ENCODE peak calls at places on chromosomes 6 and 20, in six cellular contexts. O is H1, T is OCI-LY7, X is H9, D is hepatocyte, M is PC-3. V is an unnamed sample.

GRCh38 chr6:112198582-112198981 is 55.8 kb downstream of the LAMA4 start:
- DNase-seq in X (no peak), T (no peak), D (no peak), O (no peak), M (no peak), V (no peak)

GRCh38 chr20:64258071-64258823 is 2.7 kb downstream of the PCMTD2 start:
- DNase-seq in D (no peak), O (peak; percentile 7), T (no peak), X (no peak), M (no peak), V (no peak)

GRCh38 chr6:41477572-41477971 is 68.6 kb upstream of the FOXP4 start:
- DNase-seq in M (no peak), O (no peak), D (no peak), X (no peak), T (no peak), V (no peak)

GRCh38 chr20:47792021-47792618 is 6.8 kb upstream of the SULF2 start:
- DNase-seq in O (no peak), D (peak; percentile 71), X (no peak), T (no peak), M (peak; percentile 98), V (no peak)

GRCh38 chr20:1418335-1418734 is 25.5 kb upstream of the FKBP1A start:
- DNase-seq in O (no peak), D (no peak), X (no peak), M (peak; percentile 74), T (no peak), V (no peak)

GRCh38 chr6:159969921-159970320 is 1.0 kb downstream of the IGF2R start:
- DNase-seq in X (no peak), O (no peak), T (peak; percentile 21), D (peak; percentile 83), M (peak; percentile 54), V (no peak)

GRCh38 chr6:33249732-33250625 is 21.7 kb downstream of the VPS52 start:
- DNase-seq in T (no peak), D (no peak), X (no peak), O (no peak), M (peak; percentile 93), V (no peak)

GRCh38 chr6:88562737-88563625 is 396.8 kb upstream of the CNR1 start:
- DNase-seq in D (no peak), M (no peak), T (no peak), X (no peak), O (no peak), V (no peak)

GRCh38 chr6:142695016-142695415 is 250.0 kb downstream of the HIVEP2 start:
- DNase-seq in X (no peak), O (no peak), D (no peak), T (no peak), M (no peak), V (no peak)

GRCh38 chr6:125985522-125985921 is 818 bp upstream of the TRMT11 start:
- DNase-seq in T (no peak), M (no peak), D (no peak), O (no peak), X (no peak), V (no peak)

GRCh38 chr20:48846516-48847492 is 19.0 kb upstream of the PREX1 start:
- DNase-seq in M (no peak), X (peak; percentile 73), D (no peak), T (peak; percentile 84), O (peak; percentile 72), V (no peak)

GRCh38 chr20:2874456-2874855 is 1.2 kb downstream of the PTPRA start:
- DNase-seq in M (peak; percentile 24), T (peak; percentile 35), X (no peak), O (no peak), D (no peak), V (peak; percentile 74)

GRCh38 chr6:34650823-34651222 is 45.7 kb downstream of the ILRUN start:
- DNase-seq in T (no peak), D (no peak), O (no peak), M (no peak), X (no peak), V (no peak)

GRCh38 chr6:7052441-7052936 is 55.3 kb upstream of the RREB1 start:
- DNase-seq in X (peak; percentile 49), M (peak; percentile 67), T (no peak), D (peak; percentile 41), O (peak; percentile 69), V (no peak)

GRCh38 chr6:41940759-41941279 is 789 bp downstream of the CCND3 start:
- DNase-seq in T (peak; percentile 64), X (peak; percentile 47), D (peak; percentile 61), O (peak; percentile 74), M (peak; percentile 13), V (peak; percentile 78)

GRCh38 chr6:52494298-52495072 is 74.3 kb downstream of the EFHC1 start:
- DNase-seq in X (no peak), O (peak; percentile 17), T (no peak), M (no peak), D (no peak), V (no peak)

GRCh38 chr20:1535420-1536175 is 21.9 kb downstream of the SIRPD start:
- DNase-seq in T (peak; percentile 58), O (no peak), D (no peak), M (no peak), X (no peak), V (peak; percentile 52)

GRCh38 chr6:160791459-160791858 is 89.4 kb downstream of the PLG start:
- DNase-seq in M (peak; percentile 17), D (no peak), X (no peak), T (no peak), O (no peak), V (no peak)

GRCh38 chr6:154805288-154805911 is 72.2 kb downstream of the SCAF8 start:
- DNase-seq in D (peak; percentile 54), M (peak; percentile 41), O (no peak), T (peak; percentile 59), X (no peak), V (peak; percentile 83)

GRCh38 chr6:150293423-150294280 is 75.2 kb upstream of the IYD start:
- DNase-seq in M (peak; percentile 70), X (no peak), O (no peak), T (no peak), D (peak; percentile 44), V (no peak)

GRCh38 chr6:126076992-126077664 is 90.8 kb downstream of the TRMT11 start:
- DNase-seq in D (peak; percentile 23), T (no peak), O (no peak), X (no peak), M (no peak), V (no peak)

GRCh38 chr20:6560978-6561377 is 206.5 kb upstream of the BMP2 start:
- DNase-seq in M (peak; percentile 17), O (no peak), X (no peak), D (no peak), T (no peak), V (no peak)

GRCh38 chr6:165052561-165053500 is 256.6 kb downstream of the C6orf118 start:
- DNase-seq in O (no peak), M (no peak), T (no peak), D (no peak), X (no peak), V (no peak)

GRCh38 chr20:1779567-1779966 is 115.6 kb upstream of the SIRPA start:
- DNase-seq in X (no peak), D (no peak), T (no peak), O (no peak), M (no peak), V (no peak)

GRCh38 chr20:6164421-6165341 is 41.9 kb upstream of the FERMT1 start:
- DNase-seq in O (no peak), D (no peak), M (peak; percentile 44), X (no peak), T (no peak), V (no peak)

GRCh38 chr6:113650610-113650979 is 206.6 kb upstream of the MARCKS start:
- DNase-seq in O (no peak), X (no peak), T (no peak), M (no peak), D (no peak), V (no peak)

GRCh38 chr6:113655761-113656160 is 201.4 kb upstream of the MARCKS start:
- DNase-seq in O (no peak), X (no peak), T (no peak), D (no peak), M (no peak), V (no peak)

GRCh38 chr6:113651920-113652319 is 205.2 kb upstream of the MARCKS start:
- DNase-seq in T (peak; percentile 33), X (no peak), O (no peak), M (no peak), D (no peak), V (no peak)

GRCh38 chr6:113651120-113651519 is 206.0 kb upstream of the MARCKS start:
- DNase-seq in T (no peak), D (no peak), O (no peak), X (no peak), M (no peak), V (no peak)

GRCh38 chr6:113654396-113654795 is 202.7 kb upstream of the MARCKS start:
- DNase-seq in T (no peak), D (no peak), M (peak; percentile 91), O (no peak), X (no peak), V (no peak)
- H3K4me2 ChIP-seq in T (no peak overlapping the region), D (no peak overlapping the region), M (peak overlapping the region; percentile 33), O (no peak overlapping the region), X (no peak overlapping the region), V (no peak overlapping the region)

GRCh38 chr6:36886948-36887347 is 1.2 kb downstream of the C6orf89 start:
- DNase-seq in X (no peak), O (no peak), M (no peak), D (no peak), T (no peak), V (peak; percentile 51)
- H3K4me2 ChIP-seq in X (peak overlapping the region; percentile 90), O (peak overlapping the region; percentile 79), M (peak overlapping the region; percentile 88), D (peak overlapping the region; percentile 78), T (peak overlapping the region; percentile 87), V (peak overlapping the region; percentile 98)

DNA sequence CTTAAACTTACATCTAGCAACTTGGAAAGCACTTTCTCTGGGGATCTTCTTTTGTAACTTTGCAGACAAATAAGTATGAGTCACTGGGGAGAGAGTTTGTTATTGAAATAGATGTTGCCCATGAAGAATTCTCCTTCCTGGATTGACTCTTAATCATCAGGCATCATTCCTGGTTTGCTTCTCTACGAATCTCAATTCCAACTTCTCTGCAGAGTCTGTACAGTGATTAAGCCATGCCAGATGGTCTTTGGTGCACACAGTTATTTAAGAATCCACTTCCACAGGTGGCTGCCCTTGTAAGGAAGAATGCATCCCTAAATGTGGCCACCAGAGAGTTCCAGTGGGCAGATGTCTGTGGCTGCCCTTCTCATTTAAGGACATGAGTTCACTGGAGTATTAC is 25.7 kb downstream of the MYCT1 start:
- DNase-seq in M (no peak), T (no peak), D (no peak), X (no peak), O (no peak), V (no peak)
- H3K4me2 ChIP-seq in M (no peak overlapping the region), T (no peak overlapping the region), D (no peak overlapping the region), X (no peak overlapping the region), O (no peak overlapping the region), V (no peak overlapping the region)

DNA sequence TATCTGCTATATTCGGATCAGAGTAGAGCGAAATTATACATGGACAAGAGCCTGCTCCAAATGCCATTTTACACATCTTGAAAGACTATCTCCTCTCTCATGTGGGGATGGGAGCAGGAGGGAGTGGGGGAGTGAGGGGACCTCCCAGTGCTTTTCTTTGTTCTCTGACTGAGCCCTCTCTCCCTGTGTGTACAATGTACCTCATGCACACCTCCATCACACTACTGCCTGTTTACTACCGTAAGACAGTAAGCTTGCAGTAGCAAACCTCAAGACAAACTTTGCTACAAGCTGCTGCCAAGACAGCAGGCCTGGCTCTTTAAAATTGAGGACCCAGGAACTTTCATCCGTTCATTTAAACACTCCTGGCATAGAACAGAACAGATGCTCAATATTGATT is 7.2 kb downstream of the NHSL1 start:
- DNase-seq in O (no peak), D (no peak), X (no peak), T (no peak), M (no peak), V (no peak)
- H3K4me2 ChIP-seq in O (no peak overlapping the region), D (peak overlapping the region; percentile 44), X (no peak overlapping the region), T (no peak overlapping the region), M (no peak overlapping the region), V (no peak overlapping the region)